ENCODE peak calls at places on chromosome 1, in eight cellular contexts. O is fibroblast of lung; R is endodermal cell; E is tibial nerve; F is IMR-90; D is gastrocnemius medialis; K is colonic mucosa; L is CD8-positive, alpha-beta T cell. A is an unnamed sample.

GRCh38 chr1:1297802-1298424 is 9.8 kb downstream of the ACAP3 start:
- DNase-seq in O (no peak), R (no peak), E (no peak), F (no peak), D (no peak), K (no peak), L (no peak), A (no peak)

GRCh38 chr1:35062518-35063196 is 16.5 kb upstream of the ZMYM1 start:
- DNase-seq in O (peak; percentile 72), R (no peak), E (no peak), F (peak; percentile 36), D (no peak), K (no peak), L (no peak), A (no peak)

GRCh38 chr1:61561666-61562065 is 163.3 kb downstream of the TM2D1 start:
- DNase-seq in O (no peak), R (no peak), E (no peak), F (no peak), D (no peak), K (no peak), L (no peak), A (no peak)

GRCh38 chr1:227769047-227769446 is 33.8 kb downstream of the SNAP47 start:
- DNase-seq in O (no peak), R (no peak), E (no peak), F (no peak), D (no peak), K (no peak), L (no peak), A (no peak)

GRCh38 chr1:167185062-167185461 is 35.6 kb upstream of the POU2F1 start:
- DNase-seq in O (no peak), R (no peak), E (no peak), F (no peak), D (no peak), K (no peak), L (no peak), A (no peak)

GRCh38 chr1:169970114-169970513 is 76.4 kb upstream of the SCYL3 start:
- DNase-seq in O (no peak), R (peak; percentile 34), E (no peak), F (no peak), D (no peak), K (no peak), L (no peak), A (no peak)

GRCh38 chr1:43786975-43787374 is 79.6 kb downstream of the ST3GAL3 start:
- DNase-seq in O (peak; percentile 22), R (no peak), E (no peak), F (peak; percentile 33), D (peak; percentile 59), K (peak; percentile 51), L (no peak), A (peak; percentile 26)

GRCh38 chr1:214934035-214934434 is 148.5 kb upstream of the KCNK2 start:
- DNase-seq in O (no peak), R (no peak), E (no peak), F (no peak), D (no peak), K (no peak), L (no peak), A (no peak)

GRCh38 chr1:233238884-233239432 is 56.6 kb downstream of the PCNX2 start:
- DNase-seq in O (no peak), R (no peak), E (no peak), F (peak; percentile 12), D (no peak), K (no peak), L (no peak), A (no peak)

GRCh38 chr1:66944330-66945274 is 19.8 kb downstream of the MIER1 start:
- DNase-seq in O (peak; percentile 88), R (no peak), E (no peak), F (peak; percentile 85), D (peak; percentile 26), K (no peak), L (no peak), A (peak; percentile 37)

GRCh38 chr1:91736999-91737615 is 148.8 kb downstream of the TGFBR3 start:
- DNase-seq in O (peak; percentile 92), R (peak; percentile 80), E (no peak), F (peak; percentile 81), D (peak; percentile 72), K (no peak), L (no peak), A (no peak)

GRCh38 chr1:197526736-197527371 is 248.4 kb downstream of the DENND1B start:
- DNase-seq in O (peak; percentile 8), R (no peak), E (no peak), F (peak; percentile 44), D (no peak), K (no peak), L (no peak), A (no peak)

GRCh38 chr1:72570815-72571214 is 288.5 kb upstream of the NEGR1 start:
- DNase-seq in O (no peak), R (no peak), E (no peak), F (no peak), D (no peak), K (no peak), L (no peak), A (no peak)

GRCh38 chr1:116066868-116067563 is 44.2 kb upstream of the MAB21L3 start:
- DNase-seq in O (peak; percentile 43), R (no peak), E (no peak), F (peak; percentile 51), D (no peak), K (no peak), L (no peak), A (no peak)

GRCh38 chr1:205642679-205643307 is 11.0 kb upstream of the ELK4 start:
- DNase-seq in O (no peak), R (no peak), E (no peak), F (no peak), D (no peak), K (no peak), L (no peak), A (no peak)

DNA sequence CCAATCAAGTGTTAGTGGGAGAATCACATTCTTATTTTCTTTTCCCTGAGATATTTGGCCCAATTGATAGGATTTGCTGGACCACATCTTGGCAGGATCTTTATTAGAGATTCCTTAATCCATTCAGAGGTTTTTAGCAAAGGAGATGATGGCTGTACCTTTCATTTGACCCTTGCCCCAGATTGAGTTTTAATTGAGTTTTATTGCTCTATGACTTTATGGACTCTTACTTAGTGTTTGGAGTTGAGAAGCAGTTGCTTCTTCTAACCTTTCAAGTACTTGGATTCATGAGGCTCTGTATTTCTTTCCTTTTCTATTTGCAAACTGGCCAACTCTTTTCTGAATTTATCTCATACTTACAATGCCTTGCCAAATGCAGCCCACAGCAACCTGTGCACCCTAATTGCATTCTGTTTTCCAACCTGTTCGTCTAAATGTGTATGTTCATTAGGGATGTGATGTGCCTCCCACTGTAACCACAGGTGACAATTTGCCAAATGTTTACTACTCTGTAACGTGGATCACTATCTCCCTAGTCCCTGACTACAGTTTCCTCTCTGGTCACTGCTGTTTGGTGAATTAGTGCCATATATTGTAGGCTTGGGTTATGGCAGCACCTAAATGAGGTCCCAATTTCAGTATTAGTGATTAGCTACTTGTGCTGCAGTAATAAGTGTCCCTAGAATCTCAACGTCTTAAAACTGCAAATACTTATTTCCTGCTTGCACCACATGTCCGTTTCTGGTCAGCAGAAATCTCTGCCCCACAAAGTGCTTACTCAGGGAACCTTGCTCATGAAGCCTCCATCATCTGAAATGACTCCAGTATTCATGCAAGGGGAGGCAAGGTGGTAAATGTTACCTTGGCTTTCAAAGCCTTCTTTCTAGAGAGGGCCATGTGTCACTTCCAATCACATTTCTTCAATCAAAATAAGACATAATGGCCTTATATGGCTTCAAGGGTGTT is 274.5 kb upstream of the KAZN start:
- DNase-seq in O (no peak), R (no peak), E (no peak), F (no peak), D (no peak), K (no peak), L (no peak), A (no peak)
- H3K4me1 ChIP-seq in O (no peaks in the 10 kb centered on the region), R (no peaks in the 10 kb centered on the region), E (no peaks in the 10 kb centered on the region), F (no peaks in the 10 kb centered on the region), D (no peaks in the 10 kb centered on the region), K (no peaks in the 10 kb centered on the region), L (no peaks in the 10 kb centered on the region), A (no peaks in the 10 kb centered on the region)

DNA sequence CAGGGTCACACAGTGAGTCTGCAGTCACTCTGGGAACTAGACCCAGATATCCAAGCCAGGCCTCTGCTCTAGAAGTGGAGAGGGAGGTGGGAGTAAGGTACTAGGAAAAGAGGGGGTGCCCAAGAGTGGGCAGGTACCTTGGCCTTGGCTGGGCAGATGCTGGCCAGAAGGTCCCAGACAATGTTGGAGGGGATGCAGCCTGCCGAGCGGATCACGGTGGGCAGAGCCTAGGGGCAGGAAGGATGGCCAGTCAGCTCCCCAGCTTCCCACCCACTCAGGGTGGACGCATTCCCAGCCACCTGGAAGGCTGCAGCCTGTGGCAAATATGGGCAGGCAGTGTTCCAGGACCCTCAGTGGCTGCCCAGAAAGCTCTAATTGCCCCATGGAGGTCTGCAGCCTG is 23.3 kb downstream of the SPOCD1 start:
- DNase-seq in O (no peak), R (no peak), E (no peak), F (no peak), D (no peak), K (no peak), L (no peak), A (no peak)
- H3K27ac ChIP-seq in O (no peak overlapping the region), R (no peak overlapping the region), E (no peak overlapping the region), F (no peak overlapping the region), D (no peak overlapping the region), K (no peak overlapping the region), L (no peak overlapping the region), A (no peak overlapping the region)

DNA sequence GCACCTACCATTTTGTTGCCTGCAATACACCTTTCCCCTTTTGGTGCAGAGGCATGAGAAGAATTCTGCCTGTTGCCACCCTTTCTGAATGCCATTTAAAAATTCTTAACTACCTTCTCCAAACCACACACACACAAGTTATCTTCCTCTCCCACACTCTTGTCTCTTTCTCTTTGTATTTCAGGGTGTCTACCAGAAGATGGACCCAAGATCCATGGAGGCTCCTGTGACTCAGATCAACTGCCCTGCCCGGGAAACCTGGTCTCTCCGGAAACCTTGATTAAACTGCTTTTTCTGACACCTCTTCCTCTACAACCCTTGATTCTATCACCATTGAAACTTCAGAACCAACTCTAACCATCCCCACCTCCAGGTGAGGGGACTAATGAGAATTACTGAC is 2.4 kb upstream of the TARS2 start:
- DNase-seq in O (peak; percentile 40), R (no peak), E (no peak), F (peak; percentile 24), D (no peak), K (no peak), L (no peak), A (no peak)
- TF ChIP-seq CTCF in O (peak; percentile 28), R (peak; percentile 55), E (no peak), F (peak; percentile 44), D (no peak), K (no peak), L (no peak), A (no peak)

GRCh38 chr1:173153503-173153902 is 53.6 kb downstream of the TNFSF4 start:
- DNase-seq in O (no peak), R (no peak), E (no peak), F (no peak), D (no peak), K (no peak), L (no peak), A (no peak)

GRCh38 chr1:173148971-173149370 is 58.2 kb downstream of the TNFSF4 start:
- DNase-seq in O (peak; percentile 38), R (no peak), E (no peak), F (peak; percentile 51), D (no peak), K (no peak), L (no peak), A (no peak)

GRCh38 chr1:173150795-173151194 is 56.3 kb downstream of the TNFSF4 start:
- DNase-seq in O (no peak), R (no peak), E (no peak), F (no peak), D (no peak), K (no peak), L (no peak), A (no peak)

GRCh38 chr1:173149887-173150286 is 57.2 kb downstream of the TNFSF4 start:
- DNase-seq in O (peak; percentile 75), R (no peak), E (no peak), F (peak; percentile 83), D (peak; percentile 27), K (no peak), L (no peak), A (no peak)

GRCh38 chr1:173152585-173152984 is 54.5 kb downstream of the TNFSF4 start:
- DNase-seq in O (no peak), R (no peak), E (no peak), F (no peak), D (no peak), K (no peak), L (no peak), A (no peak)
- H3K4me1 ChIP-seq in O (no peaks in the 10 kb centered on the region), R (no peaks in the 10 kb centered on the region), E (no peaks in the 10 kb centered on the region), F (no peaks in the 10 kb centered on the region), D (no peaks in the 10 kb centered on the region), K (no peaks in the 10 kb centered on the region), L (no peaks in the 10 kb centered on the region), A (no peaks in the 10 kb centered on the region)

A was measured in heart left ventricle.